ENCODE peak calls at places on chromosomes 6 and 20, in six cellular contexts. X, W, Z, Q, H and S are unnamed samples. For H3K27me3, the result is how much of the 10 kb centered on the place peaks cover.

GRCh38 chr20:59571151-59571550 is 33.2 kb upstream of the PHACTR3 start:
- DNase-seq in W (no peak), Z (no peak), X (no peak), Q (no peak), H (no peak), S (no peak)

GRCh38 chr20:44690781-44691423 is 24.3 kb upstream of the CCN5 start:
- DNase-seq in Z (no peak), X (no peak), H (no peak), Q (no peak), W (no peak), S (no peak)

GRCh38 chr6:2600363-2600762 is 150.4 kb downstream of the MYLK4 start:
- DNase-seq in W (no peak), X (no peak), H (no peak), Q (no peak), Z (no peak), S (no peak)

GRCh38 chr6:14612016-14612415 is 494.4 kb downstream of the CD83 start:
- DNase-seq in H (no peak), X (no peak), W (peak), Q (no peak), Z (no peak), S (no peak)

GRCh38 chr6:20159781-20160540 is 52.3 kb downstream of the MBOAT1 start:
- DNase-seq in Q (no peak), X (peak), W (no peak), H (peak), Z (no peak), S (no peak)

GRCh38 chr6:168133186-168133585 is 54.2 kb upstream of the FRMD1 start:
- DNase-seq in W (no peak), Q (no peak), X (no peak), H (peak), Z (no peak), S (no peak)

GRCh38 chr6:3296113-3296512 is 37.4 kb downstream of the PSMG4 start:
- DNase-seq in W (no peak), H (no peak), X (no peak), Q (no peak), Z (peak), S (no peak)

GRCh38 chr20:52105573-52106422 is 85.8 kb downstream of the ZFP64 start:
- DNase-seq in Q (no peak), X (peak), H (no peak), Z (no peak), W (peak), S (peak)

GRCh38 chr6:112357801-112358200 is 10.7 kb downstream of the RFPL4B start:
- DNase-seq in Q (no peak), H (no peak), W (peak), Z (no peak), X (no peak), S (no peak)

GRCh38 chr6:29602564-29603361 is 17.8 kb downstream of the OR2H2 start:
- DNase-seq in W (no peak), Q (no peak), X (no peak), H (no peak), Z (no peak), S (no peak)

GRCh38 chr20:8670207-8670899 is 398.5 kb upstream of the PLCB4 start:
- DNase-seq in Z (no peak), Q (no peak), H (no peak), X (no peak), W (no peak), S (no peak)

GRCh38 chr20:8673116-8673515 is 395.8 kb upstream of the PLCB4 start:
- DNase-seq in X (no peak), H (no peak), Z (no peak), W (no peak), Q (no peak), S (no peak)

GRCh38 chr20:8671366-8671943 is 397.4 kb upstream of the PLCB4 start:
- DNase-seq in Q (no peak), W (no peak), H (no peak), Z (no peak), X (no peak), S (no peak)

GRCh38 chr20:8667306-8667705 is 401.6 kb upstream of the PLCB4 start:
- DNase-seq in X (no peak), W (no peak), H (no peak), Q (no peak), Z (no peak), S (no peak)

GRCh38 chr20:8670900-8671229 is 398.0 kb upstream of the PLCB4 start:
- DNase-seq in Z (no peak), H (no peak), X (no peak), Q (no peak), W (no peak), S (no peak)
- H3K4me3 ChIP-seq in Z (no peak), H (no peak), X (no peak), Q (no peak), W (no peak), S (no peak)

GRCh38 chr6:108132863-108133262 is 33.0 kb upstream of the NR2E1 start:
- DNase-seq in Z (no peak), H (no peak), X (no peak), Q (no peak), W (no peak), S (no peak)
- H3K27me3 ChIP-seq in Z (under half), H (under half), X (under half), Q (under half), W (under half), S (under half)

GRCh38 chr20:58514321-58515239 is 619 bp downstream of the APCDD1L start:
- DNase-seq in Z (no peak), X (no peak), W (peak), Q (no peak), H (no peak), S (no peak)
- H3K4me3 ChIP-seq in Z (no peak), X (no peak), W (peak), Q (no peak), H (no peak), S (peak)

GRCh38 chr20:62484478-62484877 is 8.7 kb upstream of the GATA5 start:
- DNase-seq in Q (no peak), W (no peak), H (no peak), Z (no peak), X (no peak), S (no peak)
- H3K27me3 ChIP-seq in Q (under half), W (under half), H (half or more), Z (under half), X (under half), S (under half)

GRCh38 chr6:82902290-82902689 is 163.4 kb downstream of the UBE3D start:
- DNase-seq in H (no peak), W (no peak), Z (no peak), Q (no peak), X (no peak), S (no peak)
- H3K4me3 ChIP-seq in H (no peak), W (no peak), Z (no peak), Q (no peak), X (no peak), S (no peak)

GRCh38 chr20:1656844-1657243 is 735 bp downstream of the SIRPG start:
- DNase-seq in X (no peak), Q (no peak), Z (no peak), H (no peak), W (no peak), S (no peak)
- H3K27me3 ChIP-seq in X (under half), Q (under half), Z (under half), H (under half), W (under half), S (under half)

DNA sequence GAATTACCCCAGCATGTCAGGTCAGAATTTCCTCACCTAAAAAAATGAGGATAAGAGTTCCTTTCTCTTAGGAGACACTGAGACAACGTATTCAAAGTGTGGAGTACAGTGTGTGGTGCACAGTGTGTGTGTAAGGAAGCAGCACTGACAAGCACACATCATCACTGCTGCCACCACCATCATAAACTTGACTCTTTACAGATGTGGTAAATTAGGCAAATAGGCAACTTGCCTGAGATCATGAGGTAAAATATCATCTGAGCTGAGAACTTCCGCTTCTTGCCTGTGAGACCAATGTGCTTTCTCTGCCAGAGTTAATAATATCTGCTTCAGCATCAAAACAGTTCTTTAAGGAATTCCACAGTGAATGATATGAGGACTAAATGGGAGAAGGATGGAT is 52.7 kb downstream of the LYRM4 start:
- DNase-seq in Z (no peak), W (no peak), X (no peak), Q (no peak), H (no peak), S (no peak)
- H3K4me3 ChIP-seq in Z (no peak), W (no peak), X (no peak), Q (no peak), H (no peak), S (no peak)

DNA sequence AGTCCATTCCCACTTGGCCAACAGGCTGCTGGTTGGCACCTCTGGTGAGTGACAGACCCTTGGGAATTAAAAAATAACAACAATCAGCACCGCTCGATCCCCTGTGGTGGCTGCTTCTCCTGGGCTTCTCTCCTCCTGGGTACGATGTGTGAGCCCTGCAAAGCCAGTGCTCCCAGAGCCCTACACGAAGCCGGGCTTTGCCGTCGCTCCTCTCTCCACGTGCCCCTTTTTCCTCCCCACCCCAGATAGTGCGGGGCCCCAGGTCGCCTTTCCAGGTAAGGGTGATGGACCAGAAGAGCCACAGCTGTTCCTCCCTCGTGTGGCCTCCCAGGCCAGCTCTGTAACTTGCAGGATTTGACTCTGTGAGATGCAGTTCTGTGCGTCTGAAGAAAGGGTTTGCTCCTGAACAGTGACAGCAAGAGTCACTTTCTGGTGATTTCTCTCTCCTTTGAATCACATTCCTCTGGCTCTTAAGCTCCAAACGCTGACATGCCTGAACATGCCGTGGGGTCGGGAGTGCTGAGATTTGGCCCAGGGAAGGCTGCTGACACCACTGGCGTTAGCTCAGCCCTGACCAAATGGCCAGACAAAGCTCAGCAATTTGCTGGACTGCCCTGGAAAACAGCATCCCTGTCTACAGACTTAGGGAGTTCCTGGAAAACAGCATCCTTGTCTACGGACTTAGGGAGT is 59.2 kb downstream of the DLL1 start:
- DNase-seq in H (no peak), W (peak), Q (no peak), Z (no peak), X (no peak), S (no peak)
- H3K27me3 ChIP-seq in H (under half), W (under half), Q (under half), Z (under half), X (under half), S (under half)

GRCh38 chr20:2693996-2694471 is 1.5 kb downstream of the EBF4 start:
- DNase-seq in Q (no peak), H (no peak), W (no peak), Z (no peak), X (peak), S (no peak)
- H3K4me3 ChIP-seq in Q (no peak), H (peak), W (no peak), Z (no peak), X (no peak), S (peak)